ENCODE peak calls at places on chromosomes 6 and 20, in nine cellular contexts. One of them, this sample, is unnamed. For H3K4me1, the result is how much of the 10 kb centered on the place peaks cover.

GRCh38 chr6:8481727-8482126 is 46.4 kb upstream of the SLC35B3 start:
- DNase-seq in mucosa of descending colon: no peak
- DNase-seq in left ventricle myocardium inferior: no peak
- DNase-seq in fibroblast of lung: no peak
- DNase-seq in aorta: no peak
- DNase-seq in CD8-positive, alpha-beta T cell: no peak
- DNase-seq in breast epithelium: no peak
- DNase-seq in spleen: no peak
- DNase-seq in colonic mucosa: no peak
- DNase-seq in this sample: no peak

GRCh38 chr6:4049246-4049645 is 29.7 kb downstream of the FAM217A start:
- DNase-seq in left ventricle myocardium inferior: no peak
- DNase-seq in aorta: no peak
- DNase-seq in breast epithelium: no peak
- DNase-seq in mucosa of descending colon: no peak
- DNase-seq in spleen: no peak
- DNase-seq in fibroblast of lung: no peak
- DNase-seq in CD8-positive, alpha-beta T cell: no peak
- DNase-seq in colonic mucosa: no peak
- DNase-seq in this sample: no peak

GRCh38 chr6:14118444-14118843 is 872 bp downstream of the CD83 start:
- DNase-seq in mucosa of descending colon: no peak
- DNase-seq in breast epithelium: no peak
- DNase-seq in fibroblast of lung: no peak
- DNase-seq in CD8-positive, alpha-beta T cell: no peak
- DNase-seq in spleen: no peak
- DNase-seq in left ventricle myocardium inferior: no peak
- DNase-seq in aorta: no peak
- DNase-seq in colonic mucosa: no peak
- DNase-seq in this sample: no peak

GRCh38 chr20:19647992-19648391 is 110.1 kb upstream of the RIN2 start:
- DNase-seq in CD8-positive, alpha-beta T cell: no peak
- DNase-seq in left ventricle myocardium inferior: no peak
- DNase-seq in fibroblast of lung: no peak
- DNase-seq in spleen: no peak
- DNase-seq in aorta: no peak
- DNase-seq in mucosa of descending colon: no peak
- DNase-seq in colonic mucosa: no peak
- DNase-seq in breast epithelium: no peak
- DNase-seq in this sample: no peak

GRCh38 chr20:3612795-3613560 is 50.2 kb downstream of the GFRA4 start:
- DNase-seq in fibroblast of lung: no peak
- DNase-seq in left ventricle myocardium inferior: no peak
- DNase-seq in breast epithelium: no peak
- DNase-seq in aorta: no peak
- DNase-seq in mucosa of descending colon: no peak
- DNase-seq in colonic mucosa: no peak
- DNase-seq in spleen: no peak
- DNase-seq in CD8-positive, alpha-beta T cell: no peak
- DNase-seq in this sample: no peak

GRCh38 chr6:138302554-138302953 is 75.2 kb upstream of the SMIM28 start:
- DNase-seq in mucosa of descending colon: no peak
- DNase-seq in colonic mucosa: no peak
- DNase-seq in left ventricle myocardium inferior: no peak
- DNase-seq in CD8-positive, alpha-beta T cell: no peak
- DNase-seq in fibroblast of lung: no peak
- DNase-seq in breast epithelium: no peak
- DNase-seq in spleen: no peak
- DNase-seq in aorta: no peak
- DNase-seq in this sample: no peak

GRCh38 chr6:18178959-18179358 is 23.7 kb downstream of the KDM1B start:
- DNase-seq in CD8-positive, alpha-beta T cell: no peak
- DNase-seq in spleen: no peak
- DNase-seq in breast epithelium: no peak
- DNase-seq in colonic mucosa: no peak
- DNase-seq in aorta: no peak
- DNase-seq in left ventricle myocardium inferior: no peak
- DNase-seq in fibroblast of lung: no peak
- DNase-seq in mucosa of descending colon: no peak
- DNase-seq in this sample: no peak

GRCh38 chr6:167838207-167838748 is 11.6 kb downstream of the AFDN start:
- DNase-seq in CD8-positive, alpha-beta T cell: no peak
- DNase-seq in mucosa of descending colon: no peak
- DNase-seq in left ventricle myocardium inferior: no peak
- DNase-seq in colonic mucosa: no peak
- DNase-seq in fibroblast of lung: no peak
- DNase-seq in spleen: no peak
- DNase-seq in aorta: no peak
- DNase-seq in breast epithelium: no peak
- DNase-seq in this sample: no peak

GRCh38 chr6:43985329-43985728 is 141.9 kb downstream of the MRPL14 start:
- DNase-seq in spleen: no peak
- DNase-seq in CD8-positive, alpha-beta T cell: no peak
- DNase-seq in mucosa of descending colon: no peak
- DNase-seq in breast epithelium: no peak
- DNase-seq in fibroblast of lung: no peak
- DNase-seq in left ventricle myocardium inferior: no peak
- DNase-seq in aorta: no peak
- DNase-seq in colonic mucosa: no peak
- DNase-seq in this sample: no peak

GRCh38 chr6:54481096-54481495 is 172.9 kb downstream of the TINAG start:
- DNase-seq in colonic mucosa: peak
- DNase-seq in breast epithelium: no peak
- DNase-seq in aorta: no peak
- DNase-seq in fibroblast of lung: no peak
- DNase-seq in spleen: no peak
- DNase-seq in left ventricle myocardium inferior: no peak
- DNase-seq in CD8-positive, alpha-beta T cell: no peak
- DNase-seq in mucosa of descending colon: peak
- DNase-seq in this sample: no peak

GRCh38 chr6:105781248-105781647 is 304.9 kb upstream of the PRDM1 start:
- DNase-seq in spleen: no peak
- DNase-seq in left ventricle myocardium inferior: no peak
- DNase-seq in mucosa of descending colon: no peak
- DNase-seq in fibroblast of lung: no peak
- DNase-seq in CD8-positive, alpha-beta T cell: no peak
- DNase-seq in breast epithelium: no peak
- DNase-seq in aorta: no peak
- DNase-seq in colonic mucosa: no peak
- DNase-seq in this sample: no peak

GRCh38 chr6:128519931-128520435 is 416 bp downstream of the PTPRK start:
- DNase-seq in aorta: no peak
- DNase-seq in colonic mucosa: peak
- DNase-seq in left ventricle myocardium inferior: peak
- DNase-seq in mucosa of descending colon: no peak
- DNase-seq in spleen: peak
- DNase-seq in CD8-positive, alpha-beta T cell: peak
- DNase-seq in breast epithelium: peak
- DNase-seq in fibroblast of lung: no peak
- DNase-seq in this sample: peak

GRCh38 chr20:17643531-17644188 is 38.4 kb downstream of the RRBP1 start:
- DNase-seq in aorta: peak
- DNase-seq in fibroblast of lung: peak
- DNase-seq in CD8-positive, alpha-beta T cell: no peak
- DNase-seq in spleen: peak
- DNase-seq in mucosa of descending colon: no peak
- DNase-seq in colonic mucosa: no peak
- DNase-seq in breast epithelium: no peak
- DNase-seq in left ventricle myocardium inferior: no peak
- DNase-seq in this sample: no peak
- H3K4me1 ChIP-seq in aorta: under half
- H3K4me1 ChIP-seq in fibroblast of lung: under half
- H3K4me1 ChIP-seq in CD8-positive, alpha-beta T cell: under half
- H3K4me1 ChIP-seq in spleen: under half
- H3K4me1 ChIP-seq in mucosa of descending colon: under half
- H3K4me1 ChIP-seq in colonic mucosa: under half
- H3K4me1 ChIP-seq in breast epithelium: under half
- H3K4me1 ChIP-seq in left ventricle myocardium inferior: half or more
- H3K4me1 ChIP-seq in this sample: under half

GRCh38 chr6:34339432-34339831 is 53.0 kb downstream of the NUDT3 start:
- DNase-seq in left ventricle myocardium inferior: no peak
- DNase-seq in mucosa of descending colon: no peak
- DNase-seq in fibroblast of lung: no peak
- DNase-seq in breast epithelium: no peak
- DNase-seq in aorta: no peak
- DNase-seq in spleen: no peak
- DNase-seq in CD8-positive, alpha-beta T cell: no peak
- DNase-seq in colonic mucosa: no peak
- DNase-seq in this sample: no peak

GRCh38 chr6:34340394-34340793 is 52.1 kb downstream of the NUDT3 start:
- DNase-seq in fibroblast of lung: no peak
- DNase-seq in left ventricle myocardium inferior: no peak
- DNase-seq in colonic mucosa: no peak
- DNase-seq in mucosa of descending colon: no peak
- DNase-seq in aorta: no peak
- DNase-seq in CD8-positive, alpha-beta T cell: no peak
- DNase-seq in breast epithelium: no peak
- DNase-seq in spleen: no peak
- DNase-seq in this sample: no peak

GRCh38 chr6:34339971-34340370 is 52.5 kb downstream of the NUDT3 start:
- DNase-seq in fibroblast of lung: no peak
- DNase-seq in colonic mucosa: no peak
- DNase-seq in aorta: no peak
- DNase-seq in left ventricle myocardium inferior: no peak
- DNase-seq in CD8-positive, alpha-beta T cell: no peak
- DNase-seq in breast epithelium: no peak
- DNase-seq in spleen: no peak
- DNase-seq in mucosa of descending colon: no peak
- DNase-seq in this sample: no peak

GRCh38 chr6:34338811-34339210 is 53.7 kb downstream of the NUDT3 start:
- DNase-seq in CD8-positive, alpha-beta T cell: no peak
- DNase-seq in fibroblast of lung: no peak
- DNase-seq in spleen: no peak
- DNase-seq in breast epithelium: no peak
- DNase-seq in aorta: no peak
- DNase-seq in left ventricle myocardium inferior: no peak
- DNase-seq in colonic mucosa: no peak
- DNase-seq in mucosa of descending colon: no peak
- DNase-seq in this sample: no peak

GRCh38 chr6:34338377-34338776 is 54.1 kb downstream of the NUDT3 start:
- DNase-seq in aorta: no peak
- DNase-seq in spleen: no peak
- DNase-seq in breast epithelium: no peak
- DNase-seq in mucosa of descending colon: no peak
- DNase-seq in left ventricle myocardium inferior: no peak
- DNase-seq in CD8-positive, alpha-beta T cell: no peak
- DNase-seq in fibroblast of lung: no peak
- DNase-seq in colonic mucosa: no peak
- DNase-seq in this sample: no peak
- H3K4me1 ChIP-seq in aorta: under half
- H3K4me1 ChIP-seq in spleen: under half
- H3K4me1 ChIP-seq in breast epithelium: under half
- H3K4me1 ChIP-seq in mucosa of descending colon: under half
- H3K4me1 ChIP-seq in left ventricle myocardium inferior: half or more
- H3K4me1 ChIP-seq in CD8-positive, alpha-beta T cell: under half
- H3K4me1 ChIP-seq in fibroblast of lung: under half
- H3K4me1 ChIP-seq in colonic mucosa: under half
- H3K4me1 ChIP-seq in this sample: under half

GRCh38 chr6:110551088-110551487 is 74.7 kb upstream of the SLC22A16 start:
- DNase-seq in mucosa of descending colon: no peak
- DNase-seq in CD8-positive, alpha-beta T cell: no peak
- DNase-seq in left ventricle myocardium inferior: no peak
- DNase-seq in fibroblast of lung: no peak
- DNase-seq in colonic mucosa: no peak
- DNase-seq in spleen: no peak
- DNase-seq in aorta: no peak
- DNase-seq in breast epithelium: no peak
- DNase-seq in this sample: no peak
- H3K4me1 ChIP-seq in mucosa of descending colon: under half
- H3K4me1 ChIP-seq in CD8-positive, alpha-beta T cell: under half
- H3K4me1 ChIP-seq in left ventricle myocardium inferior: under half
- H3K4me1 ChIP-seq in fibroblast of lung: under half
- H3K4me1 ChIP-seq in colonic mucosa: under half
- H3K4me1 ChIP-seq in spleen: under half
- H3K4me1 ChIP-seq in aorta: under half
- H3K4me1 ChIP-seq in breast epithelium: under half
- H3K4me1 ChIP-seq in this sample: under half

GRCh38 chr20:25197870-25198190 is 2.3 kb downstream of the ENTPD6 start:
- DNase-seq in aorta: no peak
- DNase-seq in CD8-positive, alpha-beta T cell: no peak
- DNase-seq in breast epithelium: no peak
- DNase-seq in left ventricle myocardium inferior: no peak
- DNase-seq in colonic mucosa: no peak
- DNase-seq in fibroblast of lung: no peak
- DNase-seq in mucosa of descending colon: no peak
- DNase-seq in spleen: no peak
- DNase-seq in this sample: no peak

GRCh38 chr20:25198663-25199363 is 3.3 kb downstream of the ENTPD6 start:
- DNase-seq in aorta: peak
- DNase-seq in left ventricle myocardium inferior: no peak
- DNase-seq in mucosa of descending colon: peak
- DNase-seq in CD8-positive, alpha-beta T cell: no peak
- DNase-seq in spleen: peak
- DNase-seq in colonic mucosa: no peak
- DNase-seq in fibroblast of lung: no peak
- DNase-seq in breast epithelium: no peak
- DNase-seq in this sample: no peak

GRCh38 chr20:25197173-25197869 is 1.8 kb downstream of the ENTPD6 start:
- DNase-seq in aorta: no peak
- DNase-seq in mucosa of descending colon: peak
- DNase-seq in CD8-positive, alpha-beta T cell: peak
- DNase-seq in colonic mucosa: peak
- DNase-seq in spleen: peak
- DNase-seq in fibroblast of lung: no peak
- DNase-seq in breast epithelium: no peak
- DNase-seq in left ventricle myocardium inferior: no peak
- DNase-seq in this sample: no peak

GRCh38 chr20:25196701-25197120 is 1.2 kb downstream of the ENTPD6 start:
- DNase-seq in aorta: no peak
- DNase-seq in spleen: peak
- DNase-seq in fibroblast of lung: no peak
- DNase-seq in breast epithelium: no peak
- DNase-seq in colonic mucosa: peak
- DNase-seq in mucosa of descending colon: peak
- DNase-seq in left ventricle myocardium inferior: no peak
- DNase-seq in CD8-positive, alpha-beta T cell: no peak
- DNase-seq in this sample: peak

DNA sequence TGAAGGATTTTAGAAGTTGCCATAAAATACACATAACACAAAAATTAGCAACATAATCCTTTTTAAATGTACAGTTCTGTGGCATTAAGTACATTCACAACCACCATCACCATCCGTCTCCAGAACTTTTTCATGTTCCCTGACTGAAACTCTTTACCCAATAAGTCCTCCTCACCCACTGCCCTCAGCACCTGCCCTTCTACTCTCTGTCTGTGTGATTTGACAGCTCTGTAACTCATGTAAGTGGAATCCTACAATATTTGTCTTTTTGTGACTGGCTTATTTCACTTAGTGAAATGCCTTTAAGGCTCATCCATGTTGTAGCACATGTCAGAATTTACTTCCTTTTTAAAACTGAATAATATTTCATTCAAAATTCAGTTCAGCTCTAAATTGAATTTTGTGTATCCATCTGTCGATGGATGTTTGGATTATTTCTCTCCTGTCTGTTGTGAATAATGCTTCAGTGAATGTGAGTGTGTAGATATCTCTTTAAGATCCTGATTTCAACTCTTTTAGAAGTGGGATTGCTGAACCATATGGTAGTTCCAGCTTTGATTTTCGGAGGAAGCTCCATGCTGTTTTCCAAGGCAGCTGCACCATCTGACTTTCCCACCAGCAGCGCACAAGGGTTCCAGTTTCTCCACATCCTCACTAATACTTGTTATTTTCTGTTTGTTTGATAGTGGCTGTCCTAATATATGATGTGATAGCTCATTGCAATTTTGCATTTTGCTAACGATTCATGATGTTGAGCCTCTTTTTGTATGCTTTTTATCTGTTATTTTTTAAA is 4.2 kb downstream of the ENTPD6 start:
- DNase-seq in aorta: no peak
- DNase-seq in breast epithelium: no peak
- DNase-seq in mucosa of descending colon: no peak
- DNase-seq in CD8-positive, alpha-beta T cell: no peak
- DNase-seq in spleen: no peak
- DNase-seq in left ventricle myocardium inferior: no peak
- DNase-seq in fibroblast of lung: no peak
- DNase-seq in colonic mucosa: no peak
- DNase-seq in this sample: no peak
- H3K4me1 ChIP-seq in aorta: under half
- H3K4me1 ChIP-seq in breast epithelium: under half
- H3K4me1 ChIP-seq in mucosa of descending colon: under half
- H3K4me1 ChIP-seq in CD8-positive, alpha-beta T cell: under half
- H3K4me1 ChIP-seq in spleen: under half
- H3K4me1 ChIP-seq in left ventricle myocardium inferior: half or more
- H3K4me1 ChIP-seq in fibroblast of lung: under half
- H3K4me1 ChIP-seq in colonic mucosa: under half
- H3K4me1 ChIP-seq in this sample: under half